ENCODE peak calls at places on chromosomes 5 and 9, in six cellular contexts. One of them, this sample, is unnamed.

GRCh38 chr9:132935021-132935420 is 9.4 kb downstream of the TSC1 start:
- DNase-seq in DMS53: no peak
- DNase-seq in lower leg skin: no peak
- DNase-seq in Ammon's horn: no peak
- DNase-seq in DMS153: no peak
- DNase-seq in cardiac muscle cell: no peak
- DNase-seq in this sample: no peak

GRCh38 chr9:105694848-105695581 is 674 bp downstream of the TMEM38B start:
- DNase-seq in DMS53: peak
- DNase-seq in cardiac muscle cell: peak
- DNase-seq in DMS153: no peak
- DNase-seq in lower leg skin: peak
- DNase-seq in Ammon's horn: peak
- DNase-seq in this sample: peak

GRCh38 chr5:35884125-35884788 is 27.6 kb downstream of the IL7R start:
- DNase-seq in DMS53: peak
- DNase-seq in cardiac muscle cell: no peak
- DNase-seq in lower leg skin: no peak
- DNase-seq in DMS153: no peak
- DNase-seq in Ammon's horn: no peak
- DNase-seq in this sample: no peak

GRCh38 chr9:116423149-116423548 is 264.0 kb upstream of the TRIM32 start:
- DNase-seq in lower leg skin: no peak
- DNase-seq in DMS153: no peak
- DNase-seq in DMS53: no peak
- DNase-seq in Ammon's horn: no peak
- DNase-seq in cardiac muscle cell: no peak
- DNase-seq in this sample: no peak

GRCh38 chr9:113577525-113578261 is 114.2 kb downstream of the RGS3 start:
- DNase-seq in Ammon's horn: no peak
- DNase-seq in DMS53: no peak
- DNase-seq in DMS153: no peak
- DNase-seq in cardiac muscle cell: no peak
- DNase-seq in lower leg skin: no peak
- DNase-seq in this sample: peak

GRCh38 chr9:137645211-137645610 is 26.4 kb downstream of the EHMT1 start:
- DNase-seq in DMS153: no peak
- DNase-seq in DMS53: no peak
- DNase-seq in lower leg skin: no peak
- DNase-seq in Ammon's horn: no peak
- DNase-seq in cardiac muscle cell: no peak
- DNase-seq in this sample: no peak

GRCh38 chr9:71647094-71647591 is 121.2 kb downstream of the CEMIP2 start:
- DNase-seq in DMS153: peak
- DNase-seq in Ammon's horn: peak
- DNase-seq in DMS53: peak
- DNase-seq in cardiac muscle cell: no peak
- DNase-seq in lower leg skin: peak
- DNase-seq in this sample: peak

GRCh38 chr5:130545291-130545690 is 619.8 kb downstream of the HINT1 start:
- DNase-seq in DMS153: no peak
- DNase-seq in DMS53: peak
- DNase-seq in Ammon's horn: no peak
- DNase-seq in lower leg skin: no peak
- DNase-seq in cardiac muscle cell: no peak
- DNase-seq in this sample: peak

GRCh38 chr5:8906303-8906967 is 639.4 kb downstream of the SEMA5A start:
- DNase-seq in lower leg skin: no peak
- DNase-seq in cardiac muscle cell: no peak
- DNase-seq in DMS153: no peak
- DNase-seq in DMS53: no peak
- DNase-seq in Ammon's horn: no peak
- DNase-seq in this sample: no peak

GRCh38 chr9:109403116-109403515 is 82.3 kb upstream of the EPB41L4B start:
- DNase-seq in cardiac muscle cell: no peak
- DNase-seq in DMS53: no peak
- DNase-seq in lower leg skin: no peak
- DNase-seq in DMS153: no peak
- DNase-seq in Ammon's horn: no peak
- DNase-seq in this sample: no peak

GRCh38 chr5:42745426-42745825 is 11.2 kb upstream of the CCDC152 start:
- DNase-seq in DMS53: peak
- DNase-seq in cardiac muscle cell: peak
- DNase-seq in Ammon's horn: no peak
- DNase-seq in DMS153: no peak
- DNase-seq in lower leg skin: no peak
- DNase-seq in this sample: no peak

GRCh38 chr5:132283423-132284043 is 10.7 kb upstream of the SLC22A4 start:
- DNase-seq in DMS53: peak
- DNase-seq in Ammon's horn: no peak
- DNase-seq in lower leg skin: no peak
- DNase-seq in DMS153: no peak
- DNase-seq in cardiac muscle cell: peak
- DNase-seq in this sample: peak

GRCh38 chr5:35151151-35151920 is 79.0 kb downstream of the PRLR start:
- DNase-seq in DMS53: peak
- DNase-seq in cardiac muscle cell: no peak
- DNase-seq in lower leg skin: no peak
- DNase-seq in DMS153: no peak
- DNase-seq in Ammon's horn: peak
- DNase-seq in this sample: no peak

GRCh38 chr5:87004101-87004500 is 263.6 kb upstream of the RASA1 start:
- DNase-seq in Ammon's horn: no peak
- DNase-seq in DMS53: no peak
- DNase-seq in cardiac muscle cell: no peak
- DNase-seq in DMS153: no peak
- DNase-seq in lower leg skin: no peak
- DNase-seq in this sample: no peak

GRCh38 chr5:39215857-39216256 is 3.5 kb downstream of the FYB1 start:
- DNase-seq in cardiac muscle cell: no peak
- DNase-seq in Ammon's horn: no peak
- DNase-seq in DMS153: no peak
- DNase-seq in DMS53: no peak
- DNase-seq in lower leg skin: no peak
- DNase-seq in this sample: no peak

GRCh38 chr9:123131993-123132392 is 98.5 kb downstream of the GPR21 start:
- DNase-seq in cardiac muscle cell: no peak
- DNase-seq in DMS53: no peak
- DNase-seq in lower leg skin: no peak
- DNase-seq in DMS153: no peak
- DNase-seq in Ammon's horn: no peak
- DNase-seq in this sample: no peak

GRCh38 chr9:124298646-124299235 is 41.0 kb downstream of the NEK6 start:
- DNase-seq in DMS153: no peak
- DNase-seq in Ammon's horn: no peak
- DNase-seq in cardiac muscle cell: no peak
- DNase-seq in DMS53: no peak
- DNase-seq in lower leg skin: no peak
- DNase-seq in this sample: no peak

GRCh38 chr9:135299239-135299590 is 180.4 kb upstream of the PPP1R26 start:
- DNase-seq in Ammon's horn: no peak
- DNase-seq in cardiac muscle cell: no peak
- DNase-seq in DMS153: no peak
- DNase-seq in lower leg skin: no peak
- DNase-seq in DMS53: no peak
- DNase-seq in this sample: no peak

GRCh38 chr5:175772747-175773533 is 98.4 kb upstream of the CPLX2 start:
- DNase-seq in Ammon's horn: no peak
- DNase-seq in cardiac muscle cell: no peak
- DNase-seq in lower leg skin: no peak
- DNase-seq in DMS153: no peak
- DNase-seq in DMS53: peak
- DNase-seq in this sample: no peak

GRCh38 chr9:93059960-93060591 is 1.6 kb downstream of the SUSD3 start:
- DNase-seq in DMS53: no peak
- DNase-seq in DMS153: no peak
- DNase-seq in cardiac muscle cell: no peak
- DNase-seq in Ammon's horn: no peak
- DNase-seq in lower leg skin: no peak
- DNase-seq in this sample: no peak

GRCh38 chr5:170473642-170474041 is 30.2 kb upstream of the KCNIP1 start:
- DNase-seq in lower leg skin: no peak
- DNase-seq in Ammon's horn: no peak
- DNase-seq in DMS53: no peak
- DNase-seq in DMS153: no peak
- DNase-seq in cardiac muscle cell: no peak
- DNase-seq in this sample: no peak

GRCh38 chr9:82302968-82303655 is 314.5 kb downstream of the SPATA31D1 start:
- DNase-seq in cardiac muscle cell: no peak
- DNase-seq in DMS53: no peak
- DNase-seq in Ammon's horn: no peak
- DNase-seq in lower leg skin: no peak
- DNase-seq in DMS153: no peak
- DNase-seq in this sample: no peak

GRCh38 chr5:73312872-73313510 is 135.6 kb downstream of the FOXD1 start:
- DNase-seq in lower leg skin: no peak
- DNase-seq in DMS53: no peak
- DNase-seq in cardiac muscle cell: no peak
- DNase-seq in Ammon's horn: no peak
- DNase-seq in DMS153: no peak
- DNase-seq in this sample: no peak

GRCh38 chr9:121558423-121558950 is 58.8 kb upstream of the GGTA1 start:
- DNase-seq in DMS153: no peak
- DNase-seq in DMS53: no peak
- DNase-seq in lower leg skin: no peak
- DNase-seq in Ammon's horn: no peak
- DNase-seq in cardiac muscle cell: no peak
- DNase-seq in this sample: no peak

GRCh38 chr5:9516591-9516990 is 29.3 kb downstream of the SEMA5A start:
- DNase-seq in DMS153: no peak
- DNase-seq in cardiac muscle cell: no peak
- DNase-seq in Ammon's horn: no peak
- DNase-seq in DMS53: no peak
- DNase-seq in lower leg skin: no peak
- DNase-seq in this sample: no peak

GRCh38 chr9:18447131-18447530 is 26.8 kb upstream of the ADAMTSL1 start:
- DNase-seq in DMS153: no peak
- DNase-seq in DMS53: no peak
- DNase-seq in cardiac muscle cell: no peak
- DNase-seq in lower leg skin: peak
- DNase-seq in Ammon's horn: peak
- DNase-seq in this sample: no peak

GRCh38 chr9:72839140-72839539 is 113.7 kb downstream of the ALDH1A1 start:
- DNase-seq in lower leg skin: no peak
- DNase-seq in cardiac muscle cell: no peak
- DNase-seq in Ammon's horn: no peak
- DNase-seq in DMS153: no peak
- DNase-seq in DMS53: no peak
- DNase-seq in this sample: no peak

GRCh38 chr5:3197699-3198098 is 397.9 kb upstream of the IRX1 start:
- DNase-seq in DMS53: no peak
- DNase-seq in DMS153: peak
- DNase-seq in cardiac muscle cell: peak
- DNase-seq in Ammon's horn: peak
- DNase-seq in lower leg skin: no peak
- DNase-seq in this sample: no peak

GRCh38 chr5:179128041-179128365 is 67.8 kb downstream of the ZNF354C start:
- DNase-seq in DMS53: no peak
- DNase-seq in lower leg skin: no peak
- DNase-seq in cardiac muscle cell: no peak
- DNase-seq in DMS153: no peak
- DNase-seq in Ammon's horn: no peak
- DNase-seq in this sample: no peak

GRCh38 chr5:54522080-54522479 is 4.5 kb downstream of the SNX18 start:
- DNase-seq in DMS53: no peak
- DNase-seq in lower leg skin: no peak
- DNase-seq in Ammon's horn: no peak
- DNase-seq in cardiac muscle cell: no peak
- DNase-seq in DMS153: no peak
- DNase-seq in this sample: no peak

GRCh38 chr5:176618783-176619182 is 8.8 kb upstream of the GPRIN1 start:
- DNase-seq in lower leg skin: no peak
- DNase-seq in Ammon's horn: no peak
- DNase-seq in DMS153: no peak
- DNase-seq in cardiac muscle cell: no peak
- DNase-seq in DMS53: no peak
- DNase-seq in this sample: no peak

GRCh38 chr5:151881626-151882225 is 42.9 kb downstream of the GLRA1 start:
- DNase-seq in DMS153: no peak
- DNase-seq in Ammon's horn: no peak
- DNase-seq in lower leg skin: no peak
- DNase-seq in DMS53: no peak
- DNase-seq in cardiac muscle cell: peak
- DNase-seq in this sample: no peak

This sample was measured in HT-29.